ENCODE peak calls at places on chromosomes 11 and 22, in eight cellular contexts. H is mammary epithelial cell, V is DND-41, U is fibroblast of lung, C is keratinocyte, O is SK-N-SH, F is H1, K is GM23248. S is an unnamed sample.

GRCh38 chr11:133386262-133386661 is 146.0 kb downstream of the OPCML start:
- DNase-seq in H (no peak), V (no peak), U (no peak), C (no peak), O (peak; percentile 56), F (no peak), K (no peak), S (no peak)

GRCh38 chr22:43042101-43042780 is 27.3 kb upstream of the PACSIN2 start:
- DNase-seq in H (peak; percentile 69), V (no peak), U (peak; percentile 37), C (no peak), O (no peak), F (no peak), K (no peak), S (peak; percentile 16)

GRCh38 chr11:115241899-115242298 is 262.3 kb downstream of the CADM1 start:
- DNase-seq in H (no peak), V (no peak), U (no peak), C (no peak), O (no peak), F (no peak), K (no peak), S (no peak)

GRCh38 chr22:30636226-30637077 is 871 bp downstream of the SLC35E4 start:
- DNase-seq in H (peak; percentile 47), V (no peak), U (peak; percentile 17), C (no peak), O (peak; percentile 60), F (peak; percentile 55), K (peak; percentile 54), S (peak; percentile 31)

GRCh38 chr11:13221722-13222121 is 55.9 kb upstream of the BMAL1 start:
- DNase-seq in H (no peak), V (no peak), U (peak; percentile 44), C (no peak), O (no peak), F (no peak), K (no peak), S (no peak)

GRCh38 chr22:26322179-26322905 is 106.7 kb upstream of the ASPHD2 start:
- DNase-seq in H (peak; percentile 92), V (no peak), U (peak; percentile 95), C (peak; percentile 76), O (no peak), F (no peak), K (peak; percentile 99), S (peak; percentile 93)

GRCh38 chr11:20155683-20156279 is 4.5 kb downstream of the DBX1 start:
- DNase-seq in H (no peak), V (no peak), U (no peak), C (no peak), O (no peak), F (no peak), K (no peak), S (no peak)

GRCh38 chr11:112235750-112236390 is 9.6 kb downstream of the PTS start:
- DNase-seq in H (no peak), V (no peak), U (no peak), C (no peak), O (no peak), F (no peak), K (no peak), S (no peak)

GRCh38 chr11:126474888-126475626 is 119.6 kb downstream of the ST3GAL4 start:
- DNase-seq in H (no peak), V (no peak), U (no peak), C (no peak), O (no peak), F (no peak), K (no peak), S (no peak)

GRCh38 chr11:34926101-34926830 is 9.8 kb downstream of the PDHX start:
- DNase-seq in H (peak; percentile 36), V (no peak), U (peak; percentile 48), C (no peak), O (peak; percentile 34), F (no peak), K (peak; percentile 80), S (peak; percentile 83)

GRCh38 chr22:36586250-36586649 is 57.3 kb upstream of the EIF3D start:
- DNase-seq in H (no peak), V (no peak), U (no peak), C (no peak), O (no peak), F (no peak), K (no peak), S (peak; percentile 12)

GRCh38 chr22:36584666-36585065 is 55.7 kb upstream of the EIF3D start:
- DNase-seq in H (no peak), V (no peak), U (no peak), C (no peak), O (no peak), F (no peak), K (no peak), S (no peak)

GRCh38 chr22:36587289-36588154 is 58.6 kb upstream of the EIF3D start:
- DNase-seq in H (no peak), V (no peak), U (peak; percentile 65), C (no peak), O (no peak), F (no peak), K (peak; percentile 88), S (peak; percentile 54)

GRCh38 chr22:36586852-36587251 is 57.9 kb upstream of the EIF3D start:
- DNase-seq in H (no peak), V (no peak), U (no peak), C (no peak), O (no peak), F (no peak), K (no peak), S (no peak)

DNA sequence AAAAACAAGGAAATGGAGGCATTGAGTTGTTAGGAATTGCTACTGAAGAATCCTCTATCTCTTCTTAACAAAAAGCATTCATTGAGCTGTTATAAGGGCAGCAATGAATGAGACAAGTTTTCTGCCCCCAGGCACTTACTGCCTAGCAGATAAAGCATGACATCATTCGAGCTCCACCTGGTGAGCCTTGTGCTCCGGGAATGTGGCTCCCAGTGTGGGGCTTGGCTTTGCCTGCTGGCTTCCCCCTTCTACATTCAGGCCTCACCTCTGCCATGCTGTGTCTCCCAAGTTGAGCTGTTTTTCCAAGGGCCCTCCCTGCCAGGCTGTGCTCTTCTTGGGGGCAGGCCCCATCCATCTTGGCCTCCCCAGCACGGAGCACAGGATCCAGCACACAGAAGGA is 56.9 kb upstream of the EIF3D start:
- DNase-seq in H (peak; percentile 76), V (no peak), U (no peak), C (peak; percentile 82), O (no peak), F (no peak), K (peak; percentile 47), S (no peak)
- H3K9ac ChIP-seq in H (no peak overlapping the region), V (no peak overlapping the region), U (no peak overlapping the region), C (no peak overlapping the region), O (no peak overlapping the region), F (no peak overlapping the region), K (no peak overlapping the region), S (no peak overlapping the region)

GRCh38 chr11:2649848-2650247 is 49.9 kb downstream of the KCNQ1OT1 start:
- DNase-seq in H (no peak), V (no peak), U (no peak), C (no peak), O (no peak), F (no peak), K (no peak), S (no peak)

GRCh38 chr11:2651826-2652237 is 48.0 kb downstream of the KCNQ1OT1 start:
- DNase-seq in H (no peak), V (no peak), U (no peak), C (no peak), O (peak; percentile 73), F (no peak), K (no peak), S (no peak)

GRCh38 chr11:2649400-2649799 is 50.4 kb downstream of the KCNQ1OT1 start:
- DNase-seq in H (no peak), V (no peak), U (no peak), C (no peak), O (no peak), F (no peak), K (no peak), S (no peak)

GRCh38 chr11:2651054-2651617 is 48.7 kb downstream of the KCNQ1OT1 start:
- DNase-seq in H (no peak), V (no peak), U (no peak), C (no peak), O (peak; percentile 1), F (no peak), K (no peak), S (no peak)

GRCh38 chr11:2650343-2650867 is 49.4 kb downstream of the KCNQ1OT1 start:
- DNase-seq in H (no peak), V (no peak), U (no peak), C (no peak), O (no peak), F (no peak), K (no peak), S (no peak)
- H3K9me3 ChIP-seq in H (peaks cover 31% of the 10 kb centered on the region), V (peaks cover 20% of the 10 kb centered on the region), U (no peaks in the 10 kb centered on the region), C (peaks cover 2% of the 10 kb centered on the region), O (peaks cover 26% of the 10 kb centered on the region), F (peaks cover 82% of the 10 kb centered on the region), K (peaks cover 4% of the 10 kb centered on the region), S (peaks cover 93% of the 10 kb centered on the region)

GRCh38 chr22:41682033-41682807 is 6.4 kb downstream of the SNU13 start:
- DNase-seq in H (peak; percentile 75), V (peak; percentile 79), U (peak; percentile 87), C (no peak), O (peak; percentile 85), F (peak; percentile 92), K (peak; percentile 88), S (peak; percentile 90)
- H3K9ac ChIP-seq in H (peak overlapping the region; percentile 82), V (peak overlapping the region; percentile 65), U (peak overlapping the region; percentile 69), C (peak overlapping the region; percentile 90), O (peak overlapping the region; percentile 73), F (peak overlapping the region; percentile 71), K (peak overlapping the region; percentile 91), S (peak overlapping the region; percentile 91)

GRCh38 chr22:47695176-47695575 is 932.7 kb downstream of the TBC1D22A start:
- DNase-seq in H (no peak), V (no peak), U (no peak), C (no peak), O (no peak), F (peak; percentile 13), K (no peak), S (no peak)
- H3K9me3 ChIP-seq in H (peaks cover 28% of the 10 kb centered on the region), V (no peaks in the 10 kb centered on the region), U (no peaks in the 10 kb centered on the region), C (no peaks in the 10 kb centered on the region), O (no peaks in the 10 kb centered on the region), F (peaks cover 3% of the 10 kb centered on the region), K (no peaks in the 10 kb centered on the region), S (peaks cover under 1% of the 10 kb centered on the region)

DNA sequence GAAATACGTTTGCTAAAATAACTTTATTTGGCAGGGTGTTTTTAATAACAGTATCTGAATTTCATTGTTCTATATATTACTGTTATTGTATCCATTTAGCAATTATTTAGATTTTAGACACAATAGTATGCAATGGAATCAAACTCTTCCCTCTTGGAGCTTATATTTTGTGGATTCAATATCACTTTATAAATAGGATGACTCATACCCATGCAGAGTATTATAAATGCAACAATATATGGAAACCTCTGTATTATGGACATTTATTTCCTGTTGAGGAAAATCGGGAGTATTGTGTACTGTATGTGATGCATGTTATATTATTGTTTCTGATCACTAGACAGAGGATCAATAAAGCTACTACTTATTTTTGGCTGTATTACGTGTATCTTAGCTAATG is 721 bp downstream of the METTL15 start:
- DNase-seq in H (no peak), V (no peak), U (no peak), C (no peak), O (no peak), F (no peak), K (peak; percentile 63), S (peak; percentile 22)
- H3K9ac ChIP-seq in H (peak overlapping the region; percentile 92), V (peak overlapping the region; percentile 65), U (no peak overlapping the region), C (peak overlapping the region; percentile 91), O (peak overlapping the region; percentile 88), F (no peak overlapping the region), K (peak overlapping the region; percentile 98), S (peak overlapping the region; percentile 91)

DNA sequence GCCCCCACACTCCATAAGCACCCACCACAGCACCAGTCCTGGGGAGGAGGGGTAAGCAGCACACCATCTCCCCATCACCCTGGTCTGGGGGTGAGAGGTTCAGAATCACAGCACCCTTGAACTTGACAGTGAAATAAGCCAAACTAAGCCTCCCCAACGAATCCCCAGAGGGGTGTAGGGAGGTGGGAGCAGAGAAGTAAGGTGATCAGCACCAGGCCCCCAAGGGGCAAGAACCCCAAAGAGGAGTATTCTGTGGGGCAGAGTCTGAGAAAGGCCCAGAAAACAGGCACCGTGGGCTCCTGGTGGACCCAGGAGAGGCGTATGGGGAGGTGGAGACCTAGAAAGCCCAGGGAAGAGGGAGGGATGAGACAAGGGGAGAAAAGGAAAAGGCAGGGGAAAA is 30.9 kb downstream of the ARAP1 start:
- DNase-seq in H (no peak), V (no peak), U (no peak), C (no peak), O (no peak), F (no peak), K (no peak), S (no peak)
- H3K9me3 ChIP-seq in H (no peaks in the 10 kb centered on the region), V (no peaks in the 10 kb centered on the region), U (no peaks in the 10 kb centered on the region), C (no peaks in the 10 kb centered on the region), O (no peaks in the 10 kb centered on the region), F (no peaks in the 10 kb centered on the region), K (no peaks in the 10 kb centered on the region), S (no peaks in the 10 kb centered on the region)

S was measured in adipocyte.